ENCODE peak calls at places on chromosomes 4 and X, in ten cellular contexts. E is EL, Z is Ammon's horn, A is substantia nigra, F is RKO, O is renal cortical epithelial cell, I is foreskin keratinocyte, U is small intestine, P is D721Med, G is lower lobe of right lung. C is an unnamed sample.

GRCh38 chrX:120262781-120263719 is 12.4 kb downstream of the ZBTB33 start:
- DNase-seq in E (no peak), Z (peak), A (peak), F (no peak), O (no peak), I (no peak), U (no peak), P (no peak), G (no peak), C (no peak)

GRCh38 chrX:41145920-41146608 is 60.8 kb downstream of the USP9X start:
- DNase-seq in E (peak), Z (no peak), A (no peak), F (peak), O (peak), I (peak), U (peak), P (no peak), G (no peak), C (no peak)

GRCh38 chr4:41257257-41257900 is 651 bp downstream of the UCHL1 start:
- DNase-seq in E (peak), Z (peak), A (peak), F (no peak), O (no peak), I (no peak), U (peak), P (peak), G (peak), C (peak)

GRCh38 chr4:189305500-189305899 is 635.2 kb upstream of the FRG1 start:
- DNase-seq in E (no peak), Z (no peak), A (no peak), F (no peak), O (no peak), I (no peak), U (no peak), P (no peak), G (no peak), C (peak)

GRCh38 chr4:77433102-77433733 is 172.4 kb upstream of the CXCL13 start:
- DNase-seq in E (peak), Z (peak), A (peak), F (peak), O (peak), I (peak), U (peak), P (no peak), G (no peak), C (peak)

GRCh38 chr4:120857312-120857711 is 65.2 kb downstream of the PRDM5 start:
- DNase-seq in E (peak), Z (no peak), A (no peak), F (no peak), O (no peak), I (no peak), U (no peak), P (no peak), G (no peak), C (no peak)

GRCh38 chrX:40166582-40166981 is 68.8 kb upstream of the BCOR start:
- DNase-seq in E (peak), Z (no peak), A (no peak), F (no peak), O (no peak), I (no peak), U (no peak), P (peak), G (no peak), C (peak)

GRCh38 chr4:81913427-81913878 is 441.7 kb upstream of the RASGEF1B start:
- DNase-seq in E (peak), Z (peak), A (no peak), F (peak), O (peak), I (peak), U (peak), P (no peak), G (peak), C (peak)

GRCh38 chrX:13369541-13370140 is 49.8 kb upstream of the ATXN3L start:
- DNase-seq in E (no peak), Z (peak), A (no peak), F (no peak), O (no peak), I (no peak), U (no peak), P (no peak), G (no peak), C (no peak)

GRCh38 chr4:6873792-6874461 is 35.7 kb upstream of the TBC1D14 start:
- DNase-seq in E (peak), Z (peak), A (peak), F (peak), O (peak), I (peak), U (peak), P (no peak), G (peak), C (peak)

GRCh38 chrX:39730671-39731389 is 366.9 kb downstream of the BCOR start:
- DNase-seq in E (peak), Z (peak), A (peak), F (no peak), O (peak), I (peak), U (peak), P (peak), G (peak), C (peak)